ENCODE peak calls at places on chromosomes 1 and 21, in eight cellular contexts. Z is IMR-90, O is uterus, P is Peyer's patch, J is body of pancreas, R is HCT116, X is esophagus muscularis mucosa, E is breast epithelium. H is an unnamed sample.

GRCh38 chr1:62301726-62302390 is 17.4 kb downstream of the KANK4 start:
- DNase-seq in R (no peak), O (no peak), J (no peak), P (no peak), X (no peak), E (no peak), Z (no peak), H (no peak)

GRCh38 chr1:111032295-111032897 is 68.7 kb upstream of the LRIF1 start:
- DNase-seq in O (no peak), J (peak), E (no peak), P (no peak), X (no peak), R (peak), Z (peak), H (no peak)

GRCh38 chr21:14737922-14738321 is 191.8 kb upstream of the SAMSN1 start:
- DNase-seq in P (no peak), Z (peak), X (no peak), J (peak), O (no peak), E (no peak), R (peak), H (no peak)

GRCh38 chr1:210598135-210598652 is 269.5 kb downstream of the HHAT start:
- DNase-seq in R (no peak), Z (peak), J (peak), O (no peak), E (peak), P (no peak), X (no peak), H (peak)

GRCh38 chr21:31232344-31232743 is 111.7 kb downstream of the TIAM1 start:
- DNase-seq in Z (no peak), X (no peak), J (no peak), P (no peak), O (no peak), E (no peak), R (no peak), H (no peak)

GRCh38 chr1:27137544-27138075 is 17.3 kb downstream of the SLC9A1 start:
- DNase-seq in R (no peak), X (no peak), E (peak), J (no peak), Z (no peak), P (peak), O (no peak), H (peak)

GRCh38 chr21:45767071-45768006 is 123.8 kb downstream of the PCBP3 start:
- DNase-seq in X (no peak), P (no peak), Z (peak), E (no peak), R (no peak), O (no peak), J (no peak), H (no peak)

GRCh38 chr1:165629848-165630628 is 996 bp upstream of the MGST3 start:
- DNase-seq in E (no peak), J (no peak), O (no peak), Z (no peak), R (no peak), X (no peak), P (no peak), H (no peak)

GRCh38 chr1:85289848-85290335 is 13.5 kb upstream of the BCL10 start:
- DNase-seq in X (no peak), E (no peak), P (no peak), J (no peak), R (no peak), O (no peak), Z (no peak), H (no peak)

GRCh38 chr1:99704356-99704816 is 58.5 kb downstream of the PALMD start:
- DNase-seq in J (no peak), O (no peak), R (no peak), X (no peak), Z (no peak), E (no peak), P (no peak), H (no peak)

GRCh38 chr1:175797576-175797975 is 54.2 kb upstream of the TNR start:
- DNase-seq in E (no peak), P (no peak), R (no peak), O (no peak), Z (no peak), X (no peak), J (no peak), H (no peak)

GRCh38 chr1:228417471-228418203 is 976 bp upstream of the TRIM17 start:
- DNase-seq in P (no peak), E (peak), R (peak), X (no peak), O (no peak), Z (no peak), J (no peak), H (no peak)

GRCh38 chr1:195851804-195852203 is 756.4 kb downstream of the KCNT2 start:
- DNase-seq in O (no peak), P (no peak), J (no peak), E (no peak), X (no peak), Z (peak), R (no peak), H (no peak)

GRCh38 chr21:42781150-42781980 is 98.0 kb downstream of the WDR4 start:
- DNase-seq in X (no peak), O (no peak), E (peak), Z (no peak), J (peak), P (peak), R (no peak), H (no peak)

GRCh38 chr1:31708324-31708723 is 4.5 kb upstream of the COL16A1 start:
- DNase-seq in Z (peak), O (no peak), P (no peak), E (no peak), R (no peak), J (no peak), X (no peak), H (no peak)

GRCh38 chr1:223815865-223816264 is 29.9 kb downstream of the TP53BP2 start:
- DNase-seq in X (no peak), O (no peak), E (no peak), J (no peak), P (no peak), Z (peak), R (no peak), H (no peak)

GRCh38 chr1:235562589-235562988 is 58.3 kb upstream of the B3GALNT2 start:
- DNase-seq in O (no peak), X (no peak), R (no peak), Z (no peak), P (no peak), E (no peak), J (no peak), H (no peak)

GRCh38 chr1:14929547-14930223 is 223.9 kb upstream of the TMEM51 start:
- DNase-seq in R (no peak), O (no peak), Z (peak), J (peak), X (no peak), E (no peak), P (peak), H (no peak)

GRCh38 chr1:213564215-213564659 is 423.5 kb upstream of the PROX1 start:
- DNase-seq in R (peak), J (peak), P (no peak), Z (no peak), O (no peak), E (no peak), X (no peak), H (no peak)

GRCh38 chr1:58836396-58836795 is 52.5 kb upstream of the JUN start:
- DNase-seq in Z (no peak), X (no peak), J (no peak), O (no peak), R (no peak), E (no peak), P (no peak), H (no peak)

GRCh38 chr1:242030071-242030470 is 31.2 kb upstream of the MAP1LC3C start:
- DNase-seq in Z (no peak), X (no peak), J (no peak), R (no peak), O (no peak), E (no peak), P (no peak), H (peak)

GRCh38 chr1:234262007-234262753 is 111.1 kb upstream of the COA6 start:
- DNase-seq in O (no peak), J (peak), E (peak), P (no peak), R (no peak), Z (no peak), X (no peak), H (peak)

GRCh38 chr1:223105568-223105967 is 37.5 kb downstream of the TLR5 start:
- DNase-seq in J (no peak), R (no peak), O (no peak), X (no peak), Z (no peak), E (no peak), P (no peak), H (no peak)

GRCh38 chr1:85943526-85943925 is 213.0 kb downstream of the COL24A1 start:
- DNase-seq in E (no peak), P (no peak), Z (no peak), R (no peak), X (no peak), J (no peak), O (no peak), H (no peak)

GRCh38 chr1:219542828-219543518 is 69.9 kb downstream of the ZC3H11B start:
- DNase-seq in O (no peak), E (no peak), Z (peak), R (no peak), P (no peak), X (no peak), J (no peak), H (no peak)

GRCh38 chr21:27719226-27719625 is 752.3 kb upstream of the ADAMTS5 start:
- DNase-seq in R (no peak), J (no peak), X (no peak), Z (no peak), P (no peak), E (no peak), O (no peak), H (no peak)

GRCh38 chr1:113125469-113125868 is 52.5 kb downstream of the LRIG2 start:
- DNase-seq in E (no peak), O (no peak), R (no peak), Z (no peak), J (no peak), P (no peak), X (no peak), H (no peak)

GRCh38 chr1:31765041-31765467 is 914 bp upstream of the ADGRB2 start:
- DNase-seq in E (no peak), P (no peak), O (no peak), R (no peak), J (no peak), Z (peak), X (no peak), H (no peak)

GRCh38 chr1:33181038-33181861 is 593 bp downstream of the TRIM62 start:
- DNase-seq in R (no peak), Z (peak), J (peak), O (peak), P (peak), X (peak), E (no peak), H (no peak)

GRCh38 chr1:197441990-197442389 is 173.9 kb downstream of the CRB1 start:
- DNase-seq in J (no peak), O (no peak), R (no peak), X (no peak), P (no peak), E (no peak), Z (peak), H (no peak)

GRCh38 chr1:2989185-2989584 is 32.1 kb upstream of the ACTRT2 start:
- DNase-seq in P (no peak), R (no peak), O (no peak), E (no peak), J (no peak), Z (no peak), X (no peak), H (no peak)

GRCh38 chr1:201183728-201184127 is 6.9 kb upstream of the IGFN1 start:
- DNase-seq in P (no peak), E (no peak), X (no peak), O (no peak), J (no peak), R (no peak), Z (no peak), H (no peak)

GRCh38 chr1:208513799-208514198 is 269.6 kb upstream of the PLXNA2 start:
- DNase-seq in X (peak), Z (no peak), P (no peak), R (no peak), E (no peak), O (no peak), J (no peak), H (no peak)

GRCh38 chr21:27674037-27674436 is 707.1 kb upstream of the ADAMTS5 start:
- DNase-seq in E (no peak), J (no peak), O (no peak), R (no peak), X (no peak), Z (peak), P (no peak), H (no peak)

GRCh38 chr1:185559684-185560310 is 174.4 kb upstream of the HMCN1 start:
- DNase-seq in O (no peak), X (no peak), R (peak), P (peak), Z (peak), J (peak), E (no peak), H (peak)

GRCh38 chr21:36718951-36719501 is 20.1 kb downstream of the SIM2 start:
- DNase-seq in R (peak), X (no peak), E (peak), J (no peak), P (peak), Z (no peak), O (no peak), H (no peak)
- TF ChIP-seq POLR2A in R (no peak), X (no peak), E (no peak), J (no peak), P (peak), Z (no peak), O (no peak), H (no peak)

DNA sequence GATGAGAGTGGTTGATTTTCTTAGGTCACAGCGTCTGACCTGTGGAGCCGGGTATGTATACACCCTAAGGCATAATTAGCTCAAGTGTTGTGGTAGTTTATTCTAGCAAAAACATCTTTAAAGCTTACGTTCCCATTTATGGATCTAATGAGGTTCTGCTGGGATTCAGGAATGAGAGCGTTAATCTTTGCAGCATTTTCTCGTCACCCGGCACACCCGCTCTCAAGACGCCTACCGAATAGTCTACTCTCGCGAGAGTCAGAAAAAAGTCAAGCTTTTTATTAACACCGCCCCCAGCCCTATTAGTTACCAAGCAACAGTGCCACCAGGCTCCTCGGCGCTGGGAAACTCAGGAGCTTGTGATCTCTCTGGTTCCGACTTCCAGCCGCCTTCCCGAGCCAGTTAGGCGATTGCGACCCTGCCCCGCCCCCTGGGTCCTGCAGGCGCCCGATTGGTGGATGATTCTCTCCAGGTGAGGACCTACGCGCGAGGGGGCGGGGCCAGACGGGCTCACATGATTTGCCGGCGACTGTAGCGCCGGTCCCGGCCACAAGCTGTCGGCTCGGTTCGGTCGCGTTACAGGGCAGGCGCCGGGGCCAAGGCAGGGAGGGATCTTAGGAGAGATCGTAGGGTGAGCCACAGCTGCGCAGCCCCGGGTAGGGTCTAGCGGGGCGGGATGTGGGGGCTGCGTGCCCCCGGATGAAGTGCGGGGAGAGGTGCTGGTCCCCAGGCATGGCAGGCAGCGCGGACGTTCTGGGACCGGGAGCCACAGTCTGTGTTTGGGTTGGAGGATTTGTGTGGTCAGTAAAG is at the start of gene PFKFB2:
- DNase-seq in P (peak), Z (peak), R (peak), E (peak), O (peak), X (peak), J (peak), H (peak)
- H3K4me3 ChIP-seq in P (peak), Z (peak), R (peak), E (peak), O (peak), X (peak), J (peak), H (peak)

DNA sequence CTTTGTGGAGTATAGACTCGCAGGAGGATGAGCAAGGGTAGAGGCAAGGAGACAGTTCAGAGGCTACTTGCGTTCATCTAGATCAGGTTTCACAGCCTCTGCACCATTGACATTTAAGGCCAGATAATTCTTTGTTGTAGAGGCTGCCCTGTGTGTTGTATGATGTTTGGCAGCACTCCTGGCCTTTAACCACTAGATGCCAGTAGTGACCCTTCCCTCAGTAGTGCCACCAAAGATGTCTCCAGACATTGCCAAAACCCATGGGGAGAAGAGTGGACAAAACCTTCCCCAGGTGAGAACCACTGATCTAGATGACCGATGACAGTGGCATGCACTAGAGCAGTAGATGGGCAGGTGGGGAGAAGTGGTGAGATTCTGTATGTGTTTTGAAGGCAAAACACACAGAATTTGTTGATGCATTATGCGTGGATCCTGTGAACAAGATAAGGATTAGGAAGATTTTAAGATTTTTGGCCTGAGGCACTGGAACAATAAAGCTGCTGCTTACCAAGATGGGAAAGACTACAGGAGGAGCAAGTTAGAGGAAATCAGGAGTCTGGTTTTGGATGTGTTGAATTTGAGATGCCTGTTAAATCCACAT is 9.9 kb upstream of the COG2 start:
- DNase-seq in R (peak), Z (peak), X (no peak), E (no peak), J (peak), P (no peak), O (no peak), H (no peak)
- TF ChIP-seq CTCF in R (peak), Z (peak), X (no peak), E (peak), J (peak), P (peak), O (no peak), H (no peak)

DNA sequence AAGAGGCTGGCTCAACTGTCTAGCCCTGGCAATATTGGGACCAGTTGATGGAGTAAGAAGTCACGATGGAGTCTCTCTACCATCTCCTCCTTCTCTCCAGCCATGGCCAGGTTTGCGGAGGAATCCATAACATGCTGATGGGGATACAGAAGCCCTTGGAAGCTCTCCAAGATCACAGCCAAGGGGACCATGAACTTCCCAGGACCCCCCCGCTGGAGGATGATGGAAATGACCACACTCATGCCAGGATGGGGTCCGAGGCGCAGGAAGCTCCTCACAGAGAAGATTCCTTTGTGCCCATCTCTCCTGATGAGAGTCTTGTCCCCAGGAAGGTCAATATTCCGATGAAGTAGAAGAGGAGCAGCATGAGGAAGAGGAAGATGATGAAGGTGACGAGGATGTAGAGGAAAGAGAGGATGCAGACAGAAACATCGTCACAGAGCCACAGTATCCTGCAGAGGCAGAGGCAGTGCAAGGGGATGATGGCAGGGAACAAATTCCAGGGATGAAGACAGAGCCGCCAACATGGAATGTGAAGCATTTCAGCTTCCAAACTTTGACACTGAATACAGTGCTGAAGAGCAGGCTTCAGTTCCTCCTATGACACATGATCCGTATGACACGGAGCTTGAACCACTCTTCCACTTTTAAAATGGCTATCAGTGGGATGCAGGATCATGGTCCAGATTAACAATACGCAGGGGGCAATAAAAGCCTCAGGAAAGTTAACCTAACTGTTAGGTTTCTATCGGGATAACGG is 57.9 kb upstream of the EDN2 start:
- DNase-seq in P (no peak), J (no peak), Z (no peak), O (peak), E (no peak), R (no peak), X (no peak), H (peak)
- TF ChIP-seq POLR2A in P (no peak), J (no peak), Z (no peak), O (no peak), E (no peak), R (no peak), X (no peak), H (no peak)

GRCh38 chr1:155196103-155196892 is 11.4 kb downstream of the THBS3 start:
- DNase-seq in O (no peak), P (no peak), J (no peak), Z (no peak), R (no peak), E (no peak), X (no peak), H (no peak)
- H3K4me3 ChIP-seq in O (no peak), P (no peak), J (no peak), Z (no peak), R (peak), E (no peak), X (no peak), H (no peak)

GRCh38 chr1:52404975-52405338 is 555 bp downstream of the PRPF38A start:
- DNase-seq in P (no peak), O (no peak), X (no peak), E (no peak), Z (no peak), R (no peak), J (no peak), H (no peak)
- TF ChIP-seq CTCF in P (no peak), O (no peak), X (no peak), E (peak), Z (no peak), R (no peak), J (no peak), H (no peak)

GRCh38 chr1:171743014-171743870 is 1.4 kb upstream of the VAMP4 start:
- DNase-seq in O (peak), J (no peak), X (no peak), P (no peak), Z (peak), E (peak), R (no peak), H (no peak)
- TF ChIP-seq POLR2A in O (peak), J (no peak), X (no peak), P (no peak), Z (peak), E (no peak), R (no peak), H (no peak)

GRCh38 chr1:246576709-246577032 is 10.4 kb downstream of the CNST start:
- DNase-seq in E (no peak), X (no peak), J (no peak), O (no peak), Z (no peak), R (no peak), P (no peak), H (no peak)

GRCh38 chr1:246573481-246573880 is 7.2 kb downstream of the CNST start:
- DNase-seq in O (no peak), E (no peak), J (no peak), P (no peak), R (no peak), X (no peak), Z (no peak), H (no peak)

GRCh38 chr1:246569248-246570238 is 3.3 kb downstream of the CNST start:
- DNase-seq in Z (peak), X (no peak), P (no peak), R (no peak), J (no peak), E (no peak), O (no peak), H (no peak)

GRCh38 chr1:246571953-246572352 is 5.7 kb downstream of the CNST start:
- DNase-seq in E (no peak), X (no peak), R (no peak), P (no peak), Z (no peak), O (no peak), J (no peak), H (no peak)

DNA sequence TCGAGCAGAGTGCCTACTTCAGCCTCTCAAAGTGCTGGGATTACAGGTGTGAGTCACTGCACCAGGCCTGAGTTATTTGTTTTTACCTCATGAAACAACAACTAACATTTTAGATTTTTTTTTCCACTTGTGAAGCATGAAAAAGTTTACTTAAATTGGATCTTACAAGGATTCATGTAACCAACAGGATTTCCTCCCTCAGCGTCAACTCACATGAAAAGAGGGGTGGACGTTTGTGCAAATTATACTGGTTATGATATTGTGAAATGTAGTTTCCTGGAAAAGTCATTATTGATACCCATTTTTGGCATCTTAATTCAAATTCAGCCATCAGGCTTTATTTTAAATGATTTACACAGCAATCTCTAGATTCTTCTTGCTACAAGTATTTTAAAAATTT is 6.5 kb downstream of the CNST start:
- DNase-seq in J (no peak), P (no peak), X (no peak), R (no peak), E (no peak), Z (no peak), O (no peak), H (no peak)
- H3K4me3 ChIP-seq in J (no peak), P (no peak), X (no peak), R (no peak), E (no peak), Z (no peak), O (no peak), H (no peak)